ENCODE peak calls at places on chromosome 3, in eight cellular contexts. D is cardiac muscle cell, A is body of pancreas, W is tibial artery, C is PC-3, L is foreskin fibroblast, G is tibial nerve, H is coronary artery. E is an unnamed sample.

GRCh38 chr3:27485853-27486252 is 1.7 kb upstream of the SLC4A7 start:
- DNase-seq in D (no peak), G (no peak), W (no peak), C (peak), A (no peak), L (no peak), H (no peak), E (no peak)

GRCh38 chr3:60294181-60294580 is 957.1 kb downstream of the FHIT start:
- DNase-seq in A (no peak), H (no peak), W (no peak), D (peak), L (no peak), G (no peak), C (peak), E (no peak)

GRCh38 chr3:178060406-178060805 is 475.8 kb upstream of the KCNMB2 start:
- DNase-seq in A (no peak), G (peak), D (peak), L (peak), W (peak), C (no peak), H (no peak), E (no peak)

GRCh38 chr3:184658223-184658860 is 53.5 kb downstream of the MAGEF1 start:
- DNase-seq in L (no peak), A (no peak), C (no peak), H (no peak), D (no peak), G (no peak), W (no peak), E (no peak)

GRCh38 chr3:114294940-114295480 is 1.2 kb downstream of the TIGIT start:
- DNase-seq in D (no peak), L (no peak), W (no peak), A (no peak), C (no peak), H (no peak), G (no peak), E (no peak)

GRCh38 chr3:99131876-99132275 is 230.4 kb upstream of the DCBLD2 start:
- DNase-seq in H (no peak), G (no peak), D (peak), L (no peak), C (no peak), A (no peak), W (no peak), E (peak)

GRCh38 chr3:56799251-56799882 is 2.4 kb downstream of the ARHGEF3 start:
- DNase-seq in C (peak), D (peak), G (no peak), L (no peak), W (no peak), H (no peak), A (no peak), E (no peak)

GRCh38 chr3:129602730-129603560 is 3.5 kb downstream of the PLXND1 start:
- DNase-seq in L (peak), G (peak), A (peak), D (peak), W (peak), H (peak), C (peak), E (peak)

GRCh38 chr3:160200328-160200727 is 24.9 kb upstream of the C3orf80 start:
- DNase-seq in W (no peak), D (peak), A (no peak), L (no peak), G (no peak), C (no peak), H (no peak), E (no peak)

GRCh38 chr3:96330795-96331194 is 483.6 kb upstream of the EPHA6 start:
- DNase-seq in C (no peak), W (no peak), D (no peak), G (no peak), L (no peak), H (no peak), A (no peak), E (no peak)

GRCh38 chr3:109806929-109807328 is 469.6 kb upstream of the DPPA4 start:
- DNase-seq in W (no peak), G (no peak), H (no peak), D (peak), C (peak), L (peak), A (no peak), E (no peak)

GRCh38 chr3:109804697-109805096 is 467.4 kb upstream of the DPPA4 start:
- DNase-seq in G (no peak), W (no peak), C (no peak), D (no peak), L (no peak), H (no peak), A (no peak), E (no peak)

DNA sequence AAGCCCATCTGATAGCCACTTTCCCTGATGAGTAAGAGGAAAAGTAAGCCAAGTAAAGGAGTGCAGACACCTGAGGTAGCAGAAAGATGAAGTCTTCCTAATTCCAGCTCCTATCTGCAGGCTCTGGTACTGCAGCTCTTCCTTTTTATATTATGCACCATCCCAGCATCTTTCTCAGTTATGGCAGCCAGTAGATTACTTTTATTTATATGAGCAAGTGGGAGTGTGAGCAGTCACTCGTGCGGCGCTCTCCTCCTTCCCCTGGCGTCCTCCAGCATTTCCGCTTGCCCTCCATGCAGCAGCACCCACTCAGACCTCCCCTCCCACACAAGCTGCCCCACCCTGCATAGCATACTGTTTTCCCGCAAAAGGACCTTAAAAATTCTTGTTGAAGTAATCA is 465.9 kb upstream of the DPPA4 start:
- DNase-seq in C (peak), G (no peak), A (no peak), W (no peak), D (no peak), L (no peak), H (no peak), E (no peak)
- TF ChIP-seq CTCF in C (peak), G (no peak), A (no peak), W (no peak), D (peak), L (peak), H (no peak), E (peak)

GRCh38 chr3:46845397-46845859 is 17.8 kb downstream of the MYL3 start:
- DNase-seq in G (peak), A (peak), H (no peak), C (peak), D (peak), W (peak), L (peak), E (no peak)
- H3K4me3 ChIP-seq in G (peak), A (peak), H (peak), C (peak), D (no peak), W (peak), L (peak), E (peak)

GRCh38 chr3:156010829-156011228 is 109.5 kb upstream of the KCNAB1 start:
- DNase-seq in W (no peak), G (no peak), C (peak), H (no peak), A (no peak), D (peak), L (no peak), E (no peak)
- TF ChIP-seq CTCF in W (peak), G (peak), C (peak), H (no peak), A (peak), D (peak), L (no peak), E (peak)

GRCh38 chr3:14472471-14473351 is 67.4 kb downstream of the GRIP2 start:
- DNase-seq in G (no peak), A (no peak), H (no peak), C (peak), W (no peak), D (peak), L (peak), E (peak)

GRCh38 chr3:14475601-14476000 is 64.5 kb downstream of the GRIP2 start:
- DNase-seq in H (no peak), C (no peak), A (no peak), L (no peak), W (no peak), G (no peak), D (no peak), E (no peak)

GRCh38 chr3:14471690-14472089 is 68.5 kb downstream of the GRIP2 start:
- DNase-seq in A (no peak), D (no peak), L (no peak), H (no peak), G (no peak), C (no peak), W (no peak), E (no peak)

GRCh38 chr3:14474363-14475081 is 65.6 kb downstream of the GRIP2 start:
- DNase-seq in H (no peak), W (no peak), L (no peak), D (no peak), C (no peak), G (no peak), A (no peak), E (no peak)

DNA sequence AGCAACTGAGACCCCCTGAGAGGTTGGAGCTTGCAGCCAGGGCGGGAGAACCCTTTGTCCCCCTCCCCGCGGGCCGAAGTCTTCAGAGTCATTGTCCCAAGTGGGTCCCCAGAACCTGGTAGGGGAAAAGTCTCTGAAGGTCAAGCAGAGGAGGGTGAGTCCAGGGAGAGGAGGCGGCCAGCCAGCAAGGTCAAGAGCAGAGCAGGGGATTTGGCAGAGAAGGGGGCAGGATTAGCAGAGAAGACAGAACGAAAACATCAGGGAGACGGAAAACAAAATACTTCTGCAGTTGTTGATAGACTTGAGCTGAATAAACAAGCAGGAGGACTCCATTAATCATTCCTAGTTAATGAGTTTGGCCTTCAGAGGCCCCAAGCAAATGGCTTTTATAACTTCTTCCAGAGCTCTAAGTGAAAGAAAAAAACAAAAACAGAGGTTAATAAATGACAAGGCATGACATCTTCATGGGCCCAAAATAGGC is 66.7 kb downstream of the GRIP2 start:
- DNase-seq in H (no peak), A (no peak), C (no peak), G (no peak), D (no peak), W (no peak), L (no peak), E (no peak)
- H3K4me3 ChIP-seq in H (no peak), A (no peak), C (no peak), G (no peak), D (no peak), W (no peak), L (no peak), E (no peak)

GRCh38 chr3:28800203-28800602 is 451.6 kb upstream of the AZI2 start:
- DNase-seq in C (no peak), G (no peak), D (no peak), A (no peak), H (no peak), W (no peak), L (no peak), E (no peak)
- TF ChIP-seq CTCF in C (no peak), G (no peak), D (no peak), A (no peak), H (no peak), W (no peak), L (no peak), E (no peak)

GRCh38 chr3:63977893-63978292 is 45.4 kb downstream of the PSMD6 start:
- DNase-seq in A (no peak), W (no peak), L (no peak), D (peak), H (no peak), C (no peak), G (no peak), E (no peak)

GRCh38 chr3:63976862-63977180 is 46.5 kb downstream of the PSMD6 start:
- DNase-seq in W (no peak), H (no peak), A (peak), L (no peak), C (no peak), D (no peak), G (no peak), E (no peak)

GRCh38 chr3:63974451-63974850 is 48.8 kb downstream of the PSMD6 start:
- DNase-seq in A (no peak), H (no peak), G (no peak), C (no peak), D (no peak), L (no peak), W (no peak), E (no peak)

GRCh38 chr3:63975705-63976104 is 47.6 kb downstream of the PSMD6 start:
- DNase-seq in D (peak), L (peak), W (peak), G (peak), C (no peak), A (peak), H (no peak), E (no peak)

GRCh38 chr3:63976166-63976861 is 47.0 kb downstream of the PSMD6 start:
- DNase-seq in D (peak), C (peak), W (no peak), G (peak), L (peak), A (no peak), H (no peak), E (peak)
- H3K4me3 ChIP-seq in D (no peak), C (no peak), W (no peak), G (no peak), L (no peak), A (no peak), H (peak), E (no peak)

GRCh38 chr3:143037867-143038266 is 36.5 kb downstream of the U2SURP start:
- DNase-seq in L (no peak), G (no peak), W (no peak), D (no peak), H (no peak), C (no peak), A (no peak), E (no peak)

GRCh38 chr3:143035466-143036214 is 34.3 kb downstream of the U2SURP start:
- DNase-seq in G (no peak), C (no peak), H (no peak), W (no peak), D (peak), L (peak), A (no peak), E (no peak)

GRCh38 chr3:143036557-143036956 is 35.2 kb downstream of the U2SURP start:
- DNase-seq in D (no peak), G (no peak), C (no peak), L (no peak), A (no peak), W (no peak), H (no peak), E (no peak)

GRCh38 chr3:143041901-143042300 is 40.5 kb downstream of the U2SURP start:
- DNase-seq in D (no peak), G (no peak), C (no peak), A (no peak), H (no peak), L (no peak), W (no peak), E (no peak)

DNA sequence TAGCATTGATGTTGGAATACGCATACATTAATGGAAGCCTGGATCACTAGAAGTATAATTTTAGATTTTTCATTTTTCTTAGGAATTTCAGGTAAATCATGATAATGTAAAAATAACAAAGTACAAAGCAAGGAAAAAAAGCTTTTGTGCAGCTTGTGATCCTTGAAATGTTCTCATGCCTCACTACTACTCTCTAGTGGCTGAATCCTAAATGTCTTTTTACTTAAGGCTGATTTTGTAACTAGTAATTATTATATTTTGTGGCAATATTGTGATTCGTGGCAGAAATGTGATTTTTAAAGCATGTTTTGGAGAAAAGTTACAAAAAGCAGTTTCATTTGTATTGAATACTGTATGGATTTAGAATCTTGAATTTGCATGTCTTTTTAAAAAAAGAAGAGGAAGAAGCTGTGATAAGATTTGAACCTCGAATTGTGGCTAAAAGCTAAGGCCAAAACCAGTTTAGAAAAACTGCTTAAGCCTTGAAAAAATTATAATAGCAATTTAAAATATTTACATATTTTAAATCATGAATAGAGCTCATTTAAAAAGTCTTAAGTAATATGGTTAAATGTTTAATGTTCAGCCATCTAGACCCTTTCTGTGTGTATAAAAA is 39.0 kb downstream of the U2SURP start:
- DNase-seq in H (no peak), C (peak), W (no peak), A (no peak), L (peak), D (peak), G (no peak), E (peak)
- TF ChIP-seq CTCF in H (no peak), C (peak), W (no peak), A (peak), L (peak), D (peak), G (no peak), E (peak)

E was measured in retinal pigment epithelial cell.